ENCODE peak calls at places on chromosome 7, in five cellular contexts. K is heart right ventricle; D is MCF 10A; N is endothelial cell; Q is CD8-positive, alpha-beta T cell. R is an unnamed sample.

GRCh38 chr7:102860351-102860811 is 52.4 kb upstream of the LRRC17 start:
- DNase-seq in N (no peak), Q (no peak), D (no peak), K (no peak), R (peak; percentile 88)

GRCh38 chr7:80957226-80957625 is 38.4 kb upstream of the SEMA3C start:
- DNase-seq in Q (no peak), N (no peak), D (no peak), K (no peak), R (no peak)

GRCh38 chr7:44264221-44264956 is 61.0 kb downstream of the CAMK2B start:
- DNase-seq in N (no peak), D (peak; percentile 89), K (no peak), Q (no peak), R (no peak)

GRCh38 chr7:77426052-77426404 is 9.9 kb upstream of the GSAP start:
- DNase-seq in Q (no peak), K (no peak), D (no peak), N (no peak), R (no peak)

GRCh38 chr7:31478744-31479143 is 35.1 kb upstream of the ITPRID1 start:
- DNase-seq in K (no peak), Q (no peak), D (no peak), N (no peak), R (no peak)

GRCh38 chr7:91043924-91044660 is 220.1 kb upstream of the FZD1 start:
- DNase-seq in Q (no peak), D (no peak), K (no peak), N (no peak), R (no peak)

GRCh38 chr7:45292481-45292880 is 134.9 kb downstream of the RAMP3 start:
- DNase-seq in N (no peak), K (peak; percentile 12), Q (no peak), D (no peak), R (no peak)

GRCh38 chr7:12741951-12742575 is 54.6 kb downstream of the ARL4A start:
- DNase-seq in D (no peak), N (no peak), K (no peak), Q (no peak), R (peak; percentile 57)

GRCh38 chr7:132751282-132751647 is 175.0 kb upstream of the PLXNA4 start:
- DNase-seq in N (no peak), D (no peak), K (no peak), Q (no peak), R (no peak)

GRCh38 chr7:74306737-74307469 is 17.7 kb downstream of the CLIP2 start:
- DNase-seq in Q (peak; percentile 7), K (peak; percentile 52), D (peak; percentile 83), N (peak; percentile 16), R (peak; percentile 75)

GRCh38 chr7:32506266-32507054 is 11.2 kb downstream of the AVL9 start:
- DNase-seq in Q (no peak), N (no peak), D (peak; percentile 89), K (no peak), R (peak; percentile 86)

GRCh38 chr7:9958461-9958860 is 1015.2 kb upstream of the PHF14 start:
- DNase-seq in Q (no peak), N (no peak), K (no peak), D (no peak), R (no peak)

GRCh38 chr7:121030308-121030707 is 41.8 kb downstream of the CPED1 start:
- DNase-seq in Q (no peak), D (no peak), N (no peak), K (no peak), R (no peak)

GRCh38 chr7:124276005-124276606 is 243.2 kb upstream of the TMEM229A start:
- DNase-seq in N (peak; percentile 35), Q (no peak), D (peak; percentile 43), K (no peak), R (no peak)

GRCh38 chr7:5827755-5828154 is 46.3 kb upstream of the RNF216 start:
- DNase-seq in K (no peak), D (peak; percentile 50), Q (peak; percentile 52), N (peak; percentile 43), R (no peak)

GRCh38 chr7:139844779-139845442 is 15.8 kb downstream of the TBXAS1 start:
- DNase-seq in D (peak; percentile 73), N (no peak), Q (no peak), K (no peak), R (no peak)

GRCh38 chr7:15998617-15999016 is 312.1 kb upstream of the MEOX2 start:
- DNase-seq in D (no peak), K (no peak), N (no peak), Q (no peak), R (no peak)

GRCh38 chr7:149727541-149728476 is 45.6 kb downstream of the ZNF467 start:
- DNase-seq in Q (no peak), D (no peak), N (no peak), K (no peak), R (no peak)

GRCh38 chr7:75711634-75712494 is 26.9 kb downstream of the HIP1 start:
- DNase-seq in K (no peak), D (no peak), N (no peak), Q (no peak), R (peak; percentile 67)

GRCh38 chr7:36870625-36871354 is 146.5 kb upstream of the AOAH start:
- DNase-seq in D (no peak), Q (no peak), N (no peak), K (no peak), R (no peak)
- TF ChIP-seq CTCF in D (no peak), Q (no peak), N (no peak), K (no peak), R (no peak)

GRCh38 chr7:111498608-111499007 is 63.7 kb downstream of the IMMP2L start:
- DNase-seq in Q (no peak), D (no peak), K (no peak), N (no peak), R (no peak)

GRCh38 chr7:111495173-111495572 is 67.1 kb downstream of the IMMP2L start:
- DNase-seq in Q (no peak), N (no peak), K (no peak), D (no peak), R (no peak)

DNA sequence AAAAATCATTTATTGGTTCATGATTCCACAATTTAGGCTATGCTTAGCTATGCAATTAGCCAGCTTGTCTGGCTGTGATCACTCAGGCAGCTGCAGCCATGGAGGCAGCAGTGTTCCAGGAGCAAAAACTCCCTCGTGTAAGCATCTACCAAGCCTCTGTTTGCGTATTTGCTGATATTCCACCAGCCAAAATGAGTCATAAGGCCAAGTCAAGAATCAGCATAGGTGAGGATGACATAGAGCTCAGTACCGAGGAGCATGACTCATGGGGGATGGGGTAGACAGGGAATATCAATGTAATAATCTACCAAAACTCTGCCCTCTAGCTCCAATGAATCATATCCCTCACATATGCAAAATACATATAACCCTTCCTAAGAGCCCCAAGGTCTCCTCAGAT is 63.3 kb downstream of the IMMP2L start:
- DNase-seq in K (no peak), N (no peak), D (peak; percentile 91), Q (no peak), R (peak; percentile 65)
- TF ChIP-seq CTCF in K (no peak), N (no peak), D (no peak), Q (no peak), R (no peak)

GRCh38 chr7:63014792-63015191 is 983.9 kb upstream of the ZNF722 start:
- DNase-seq in K (no peak), N (no peak), D (no peak), Q (no peak), R (no peak)
- TF ChIP-seq CTCF in K (no peak), N (no peak), D (no peak), Q (no peak), R (no peak)

DNA sequence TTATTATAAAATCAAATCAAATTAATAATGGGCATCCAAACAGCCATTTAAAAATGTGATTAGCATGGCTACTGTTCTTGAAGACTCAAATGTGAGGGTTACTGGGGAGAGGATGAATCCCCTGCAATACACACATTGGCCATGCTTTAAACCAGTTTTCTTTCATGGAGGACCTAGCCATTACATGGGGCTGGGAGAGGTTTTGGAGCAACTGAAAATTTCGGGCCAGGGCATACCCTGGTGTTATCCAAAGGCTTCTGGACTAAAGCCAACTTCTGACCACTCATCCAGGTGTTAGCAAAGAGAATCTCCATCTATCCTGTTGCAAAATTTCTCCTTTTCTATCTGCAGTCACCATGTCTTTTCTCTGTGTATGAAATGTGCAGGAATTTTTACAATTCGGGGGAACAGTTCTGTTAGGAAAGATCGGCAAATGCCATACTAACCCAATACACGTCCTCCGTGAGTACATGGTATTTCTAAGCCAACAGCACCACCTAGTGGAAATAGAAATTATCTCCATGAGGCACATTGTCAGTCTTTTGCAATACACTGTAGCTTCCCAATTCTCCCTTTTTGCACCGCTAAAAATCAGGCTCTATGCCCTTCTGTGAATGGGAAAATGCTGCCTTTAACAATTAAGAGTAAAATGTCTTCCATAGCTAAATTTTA is 47.0 kb upstream of the ZNF107 start:
- DNase-seq in D (peak; percentile 58), N (peak; percentile 37), K (no peak), Q (peak; percentile 23), R (peak; percentile 37)
- TF ChIP-seq CTCF in D (peak; percentile 68), N (peak; percentile 80), K (peak; percentile 64), Q (peak; percentile 71), R (peak; percentile 22)

GRCh38 chr7:151461096-151461941 is 21.4 kb upstream of the CRYGN start:
- DNase-seq in K (no peak), Q (no peak), N (no peak), D (no peak), R (no peak)

GRCh38 chr7:151459726-151460473 is 20.0 kb upstream of the CRYGN start:
- DNase-seq in Q (no peak), K (peak; percentile 71), D (peak; percentile 85), N (no peak), R (peak; percentile 88)

GRCh38 chr7:151462306-151462779 is 22.4 kb upstream of the CRYGN start:
- DNase-seq in K (no peak), D (no peak), N (no peak), Q (no peak), R (no peak)

GRCh38 chr7:151461942-151462230 is 21.9 kb upstream of the CRYGN start:
- DNase-seq in Q (no peak), N (no peak), K (no peak), D (no peak), R (no peak)

GRCh38 chr7:151460474-151460855 is 20.5 kb upstream of the CRYGN start:
- DNase-seq in K (peak; percentile 48), D (no peak), N (no peak), Q (no peak), R (no peak)
- TF ChIP-seq CTCF in K (no peak), D (no peak), N (no peak), Q (no peak), R (no peak)

GRCh38 chr7:101243786-101244384 is 996 bp downstream of the FIS1 start:
- DNase-seq in K (peak; percentile 82), N (no peak), Q (no peak), D (no peak), R (no peak)
- TF ChIP-seq CTCF in K (peak; percentile 95), N (peak; percentile 87), Q (no peak), D (peak; percentile 76), R (no peak)